ENCODE peak calls at places on chromosomes 3 and 15, in six cellular contexts. One of them, this sample, is unnamed.

GRCh38 chr3:15646924-15647511 is 45.5 kb downstream of the BTD start:
- DNase-seq in fibroblast of mammary gland: peak; percentile 100
- DNase-seq in fibroblast of the aortic adventitia: peak; percentile 100
- DNase-seq in HFFc6: peak; percentile 97
- DNase-seq in AG10803: peak; percentile 100
- DNase-seq in lower leg skin: peak; percentile 90
- DNase-seq in this sample: peak; percentile 100

GRCh38 chr3:27655536-27655935 is 66.6 kb downstream of the EOMES start:
- DNase-seq in fibroblast of mammary gland: peak; percentile 22
- DNase-seq in fibroblast of the aortic adventitia: no peak
- DNase-seq in HFFc6: no peak
- DNase-seq in AG10803: no peak
- DNase-seq in lower leg skin: no peak
- DNase-seq in this sample: no peak

GRCh38 chr15:87123676-87124382 is 1044.2 kb downstream of the AGBL1 start:
- DNase-seq in fibroblast of mammary gland: no peak
- DNase-seq in fibroblast of the aortic adventitia: no peak
- DNase-seq in HFFc6: no peak
- DNase-seq in AG10803: no peak
- DNase-seq in lower leg skin: no peak
- DNase-seq in this sample: no peak

GRCh38 chr15:97703400-97703799 is 257.1 kb upstream of the ARRDC4 start:
- DNase-seq in fibroblast of mammary gland: no peak
- DNase-seq in fibroblast of the aortic adventitia: no peak
- DNase-seq in HFFc6: no peak
- DNase-seq in AG10803: no peak
- DNase-seq in lower leg skin: no peak
- DNase-seq in this sample: no peak

GRCh38 chr3:14758893-14759292 is 59.9 kb upstream of the FGD5 start:
- DNase-seq in fibroblast of mammary gland: no peak
- DNase-seq in fibroblast of the aortic adventitia: no peak
- DNase-seq in HFFc6: no peak
- DNase-seq in AG10803: no peak
- DNase-seq in lower leg skin: no peak
- DNase-seq in this sample: no peak

GRCh38 chr3:144553301-144553700 is 581.7 kb downstream of the DIPK2A start:
- DNase-seq in fibroblast of mammary gland: no peak
- DNase-seq in fibroblast of the aortic adventitia: no peak
- DNase-seq in HFFc6: no peak
- DNase-seq in AG10803: no peak
- DNase-seq in lower leg skin: no peak
- DNase-seq in this sample: no peak

GRCh38 chr3:151697496-151697895 is 36.2 kb upstream of the AADACL2 start:
- DNase-seq in fibroblast of mammary gland: no peak
- DNase-seq in fibroblast of the aortic adventitia: peak; percentile 68
- DNase-seq in HFFc6: no peak
- DNase-seq in AG10803: no peak
- DNase-seq in lower leg skin: no peak
- DNase-seq in this sample: peak; percentile 26

GRCh38 chr3:55512586-55513343 is 25.7 kb upstream of the WNT5A start:
- DNase-seq in fibroblast of mammary gland: no peak
- DNase-seq in fibroblast of the aortic adventitia: no peak
- DNase-seq in HFFc6: no peak
- DNase-seq in AG10803: no peak
- DNase-seq in lower leg skin: peak; percentile 36
- DNase-seq in this sample: no peak

GRCh38 chr3:143056372-143056771 is 55.0 kb downstream of the U2SURP start:
- DNase-seq in fibroblast of mammary gland: no peak
- DNase-seq in fibroblast of the aortic adventitia: no peak
- DNase-seq in HFFc6: no peak
- DNase-seq in AG10803: no peak
- DNase-seq in lower leg skin: no peak
- DNase-seq in this sample: peak; percentile 78

GRCh38 chr3:16429086-16429485 is 84.4 kb downstream of the RFTN1 start:
- DNase-seq in fibroblast of mammary gland: peak; percentile 47
- DNase-seq in fibroblast of the aortic adventitia: no peak
- DNase-seq in HFFc6: no peak
- DNase-seq in AG10803: peak; percentile 47
- DNase-seq in lower leg skin: no peak
- DNase-seq in this sample: peak; percentile 53

GRCh38 chr3:67678665-67679064 is 24.3 kb upstream of the SUCLG2 start:
- DNase-seq in fibroblast of mammary gland: no peak
- DNase-seq in fibroblast of the aortic adventitia: no peak
- DNase-seq in HFFc6: no peak
- DNase-seq in AG10803: no peak
- DNase-seq in lower leg skin: no peak
- DNase-seq in this sample: no peak

GRCh38 chr3:197333901-197334639 is 35.7 kb upstream of the DLG1 start:
- DNase-seq in fibroblast of mammary gland: no peak
- DNase-seq in fibroblast of the aortic adventitia: no peak
- DNase-seq in HFFc6: no peak
- DNase-seq in AG10803: no peak
- DNase-seq in lower leg skin: peak; percentile 31
- DNase-seq in this sample: no peak

GRCh38 chr3:59235221-59236012 is 185.6 kb upstream of the CFAP20DC start:
- DNase-seq in fibroblast of mammary gland: no peak
- DNase-seq in fibroblast of the aortic adventitia: no peak
- DNase-seq in HFFc6: no peak
- DNase-seq in AG10803: no peak
- DNase-seq in lower leg skin: no peak
- DNase-seq in this sample: no peak

GRCh38 chr3:194194757-194195086 is 58.8 kb downstream of the HES1 start:
- DNase-seq in fibroblast of mammary gland: no peak
- DNase-seq in fibroblast of the aortic adventitia: no peak
- DNase-seq in HFFc6: no peak
- DNase-seq in AG10803: no peak
- DNase-seq in lower leg skin: no peak
- DNase-seq in this sample: no peak

GRCh38 chr15:58340176-58340575 is 91.6 kb upstream of the LIPC start:
- DNase-seq in fibroblast of mammary gland: peak; percentile 72
- DNase-seq in fibroblast of the aortic adventitia: peak; percentile 18
- DNase-seq in HFFc6: peak; percentile 45
- DNase-seq in AG10803: peak; percentile 35
- DNase-seq in lower leg skin: no peak
- DNase-seq in this sample: peak; percentile 50

GRCh38 chr3:149658444-149659172 is 783 bp upstream of the WWTR1 start:
- DNase-seq in fibroblast of mammary gland: peak; percentile 87
- DNase-seq in fibroblast of the aortic adventitia: peak; percentile 87
- DNase-seq in HFFc6: peak; percentile 87
- DNase-seq in AG10803: peak; percentile 85
- DNase-seq in lower leg skin: peak; percentile 92
- DNase-seq in this sample: peak; percentile 86

GRCh38 chr3:194135806-194136518 is at the start of gene HES1:
- DNase-seq in fibroblast of mammary gland: peak; percentile 95
- DNase-seq in fibroblast of the aortic adventitia: peak; percentile 97
- DNase-seq in HFFc6: peak; percentile 98
- DNase-seq in AG10803: peak; percentile 98
- DNase-seq in lower leg skin: peak; percentile 98
- DNase-seq in this sample: peak; percentile 99

GRCh38 chr15:55348281-55348778 is 29.3 kb downstream of the PIGB start:
- DNase-seq in fibroblast of mammary gland: no peak
- DNase-seq in fibroblast of the aortic adventitia: no peak
- DNase-seq in HFFc6: no peak
- DNase-seq in AG10803: no peak
- DNase-seq in lower leg skin: no peak
- DNase-seq in this sample: no peak

GRCh38 chr15:60859996-60860494 is 369.1 kb downstream of the RORA start:
- DNase-seq in fibroblast of mammary gland: peak; percentile 86
- DNase-seq in fibroblast of the aortic adventitia: no peak
- DNase-seq in HFFc6: peak; percentile 59
- DNase-seq in AG10803: peak; percentile 83
- DNase-seq in lower leg skin: no peak
- DNase-seq in this sample: peak; percentile 8

GRCh38 chr3:8560608-8561007 is 59.0 kb downstream of the LMCD1 start:
- DNase-seq in fibroblast of mammary gland: peak; percentile 99
- DNase-seq in fibroblast of the aortic adventitia: peak; percentile 98
- DNase-seq in HFFc6: peak; percentile 77
- DNase-seq in AG10803: peak; percentile 66
- DNase-seq in lower leg skin: no peak
- DNase-seq in this sample: peak; percentile 94

GRCh38 chr3:188617988-188618701 is 464.2 kb downstream of the LPP start:
- DNase-seq in fibroblast of mammary gland: no peak
- DNase-seq in fibroblast of the aortic adventitia: no peak
- DNase-seq in HFFc6: no peak
- DNase-seq in AG10803: no peak
- DNase-seq in lower leg skin: no peak
- DNase-seq in this sample: no peak

GRCh38 chr15:69668049-69668705 is 215.6 kb downstream of the RPLP1 start:
- DNase-seq in fibroblast of mammary gland: no peak
- DNase-seq in fibroblast of the aortic adventitia: no peak
- DNase-seq in HFFc6: no peak
- DNase-seq in AG10803: no peak
- DNase-seq in lower leg skin: no peak
- DNase-seq in this sample: no peak

GRCh38 chr3:37640636-37641375 is 220.9 kb upstream of the CTDSPL start:
- DNase-seq in fibroblast of mammary gland: no peak
- DNase-seq in fibroblast of the aortic adventitia: no peak
- DNase-seq in HFFc6: no peak
- DNase-seq in AG10803: no peak
- DNase-seq in lower leg skin: no peak
- DNase-seq in this sample: no peak

DNA sequence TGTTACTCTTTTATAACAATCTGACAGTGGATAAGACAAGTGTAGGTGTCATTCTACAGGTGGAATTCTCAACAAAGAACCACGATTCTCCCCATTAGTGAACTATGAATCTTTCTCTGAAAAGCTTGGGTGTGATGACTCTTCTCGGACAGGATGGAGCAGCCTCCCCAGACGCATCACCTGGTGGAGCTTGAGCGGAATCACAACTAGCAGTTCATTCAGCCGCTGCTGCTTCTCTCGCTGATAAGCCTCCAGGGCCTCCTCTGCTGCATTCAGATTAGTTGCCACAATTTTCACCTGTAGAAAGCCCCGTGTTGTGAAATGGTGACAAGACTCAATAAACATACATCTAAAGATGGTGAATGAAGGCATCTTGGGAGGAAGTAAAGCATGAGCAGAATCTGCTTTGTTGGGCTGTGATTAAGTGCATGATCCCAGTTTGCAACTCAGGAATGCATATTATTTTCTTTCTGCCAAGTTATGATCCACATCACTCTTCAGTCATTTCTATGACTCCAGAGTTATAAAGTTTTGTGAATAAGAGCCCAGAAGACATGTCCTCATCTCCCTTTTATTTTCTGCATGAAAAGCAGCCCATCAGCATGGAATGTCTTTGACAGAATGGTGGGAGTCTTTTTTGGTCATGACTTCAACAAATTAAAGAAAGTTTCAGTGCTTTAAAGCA is 93.6 kb downstream of the BOC start:
- DNase-seq in fibroblast of mammary gland: no peak
- DNase-seq in fibroblast of the aortic adventitia: no peak
- DNase-seq in HFFc6: no peak
- DNase-seq in AG10803: peak; percentile 12
- DNase-seq in lower leg skin: no peak
- DNase-seq in this sample: no peak
- TF ChIP-seq CTCF in fibroblast of mammary gland: no peak
- TF ChIP-seq CTCF in fibroblast of the aortic adventitia: no peak
- TF ChIP-seq CTCF in HFFc6: no peak
- TF ChIP-seq CTCF in AG10803: no peak
- TF ChIP-seq CTCF in lower leg skin: no peak
- TF ChIP-seq CTCF in this sample: no peak

GRCh38 chr15:84638103-84638502 is 16.0 kb downstream of the WDR73 start:
- DNase-seq in fibroblast of mammary gland: peak; percentile 51
- DNase-seq in fibroblast of the aortic adventitia: peak; percentile 46
- DNase-seq in HFFc6: no peak
- DNase-seq in AG10803: peak; percentile 13
- DNase-seq in lower leg skin: no peak
- DNase-seq in this sample: no peak
- TF ChIP-seq CTCF in fibroblast of mammary gland: no peak
- TF ChIP-seq CTCF in fibroblast of the aortic adventitia: no peak
- TF ChIP-seq CTCF in HFFc6: peak; percentile 7
- TF ChIP-seq CTCF in AG10803: no peak
- TF ChIP-seq CTCF in lower leg skin: no peak
- TF ChIP-seq CTCF in this sample: no peak

GRCh38 chr3:185065059-185065458 is 87.8 kb downstream of the C3orf70 start:
- DNase-seq in fibroblast of mammary gland: no peak
- DNase-seq in fibroblast of the aortic adventitia: no peak
- DNase-seq in HFFc6: no peak
- DNase-seq in AG10803: no peak
- DNase-seq in lower leg skin: no peak
- DNase-seq in this sample: no peak
- TF ChIP-seq CTCF in fibroblast of mammary gland: no peak
- TF ChIP-seq CTCF in fibroblast of the aortic adventitia: no peak
- TF ChIP-seq CTCF in HFFc6: peak; percentile 18
- TF ChIP-seq CTCF in AG10803: no peak
- TF ChIP-seq CTCF in lower leg skin: no peak
- TF ChIP-seq CTCF in this sample: no peak

GRCh38 chr15:43346305-43346704 is 15.9 kb upstream of the LCMT2 start:
- DNase-seq in fibroblast of mammary gland: no peak
- DNase-seq in fibroblast of the aortic adventitia: no peak
- DNase-seq in HFFc6: no peak
- DNase-seq in AG10803: no peak
- DNase-seq in lower leg skin: no peak
- DNase-seq in this sample: no peak
- TF ChIP-seq CTCF in fibroblast of mammary gland: no peak
- TF ChIP-seq CTCF in fibroblast of the aortic adventitia: no peak
- TF ChIP-seq CTCF in HFFc6: peak; percentile 34
- TF ChIP-seq CTCF in AG10803: no peak
- TF ChIP-seq CTCF in lower leg skin: no peak
- TF ChIP-seq CTCF in this sample: no peak

DNA sequence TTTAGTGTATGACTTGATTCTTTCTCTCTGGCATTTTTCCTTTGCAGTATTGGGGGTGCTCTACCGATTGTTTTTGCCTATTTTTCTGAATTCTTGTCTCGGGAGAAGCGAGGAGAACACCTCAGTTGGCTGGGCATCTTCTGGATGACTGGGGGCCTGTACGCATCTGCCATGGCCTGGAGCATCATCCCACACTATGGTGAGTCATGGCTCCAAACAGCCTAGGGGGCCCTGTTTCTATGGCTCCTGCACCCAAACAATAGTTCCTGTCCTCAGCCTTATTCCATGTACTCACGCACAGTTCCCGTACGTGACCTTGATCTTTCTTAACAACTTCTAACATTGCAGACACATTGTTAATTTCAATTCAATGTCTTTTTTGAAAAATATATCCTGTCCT is 152.3 kb downstream of the SV2B start:
- DNase-seq in fibroblast of mammary gland: no peak
- DNase-seq in fibroblast of the aortic adventitia: no peak
- DNase-seq in HFFc6: no peak
- DNase-seq in AG10803: no peak
- DNase-seq in lower leg skin: no peak
- DNase-seq in this sample: no peak
- TF ChIP-seq CTCF in fibroblast of mammary gland: no peak
- TF ChIP-seq CTCF in fibroblast of the aortic adventitia: no peak
- TF ChIP-seq CTCF in HFFc6: no peak
- TF ChIP-seq CTCF in AG10803: no peak
- TF ChIP-seq CTCF in lower leg skin: no peak
- TF ChIP-seq CTCF in this sample: no peak

This sample was measured in fibroblast of villous mesenchyme.